ENCODE peak calls at places on chromosomes 4 and X, in ten cellular contexts. D, H, K, V, S, L, W, N, Y and Q are unnamed samples. For H3K4me1, the result is how much of the 10 kb centered on the place peaks cover.

GRCh38 chrX:3549442-3549875 is 164.0 kb downstream of the PRKX start:
- DNase-seq in D (no peak), H (peak), K (peak), V (peak), S (peak), L (no peak), W (peak), N (peak), Y (peak), Q (no peak)

GRCh38 chrX:66233206-66233605 is 69.2 kb downstream of the HEPH start:
- DNase-seq in D (no peak), H (no peak), K (no peak), V (no peak), S (no peak), L (no peak), W (no peak), N (no peak), Y (no peak), Q (no peak)

GRCh38 chrX:134933248-134933647 is 57.5 kb upstream of the SMIM10 start:
- DNase-seq in D (no peak), H (no peak), K (no peak), V (no peak), S (no peak), L (no peak), W (no peak), N (peak), Y (no peak), Q (peak)

GRCh38 chrX:18887821-18888205 is 96.1 kb downstream of the PHKA2 start:
- DNase-seq in D (no peak), H (no peak), K (peak), V (no peak), S (no peak), L (no peak), W (no peak), N (no peak), Y (no peak), Q (peak)

GRCh38 chrX:71632923-71633657 is 14.8 kb upstream of the CXCR3 start:
- DNase-seq in D (no peak), H (no peak), K (no peak), V (no peak), S (no peak), L (no peak), W (no peak), N (no peak), Y (no peak), Q (no peak)

GRCh38 chr4:187135878-187136277 is 412.2 kb upstream of the FAT1 start:
- DNase-seq in D (no peak), H (no peak), K (no peak), V (no peak), S (no peak), L (no peak), W (no peak), N (no peak), Y (no peak), Q (no peak)

GRCh38 chrX:37745354-37745753 is 34.5 kb upstream of the CYBB start:
- DNase-seq in D (no peak), H (peak), K (peak), V (peak), S (peak), L (peak), W (peak), N (peak), Y (peak), Q (peak)

GRCh38 chr4:46781434-46782092 is 127.5 kb downstream of the COX7B2 start:
- DNase-seq in D (peak), H (no peak), K (no peak), V (no peak), S (no peak), L (no peak), W (no peak), N (no peak), Y (no peak), Q (no peak)

GRCh38 chrX:153763989-153764755 is at the start of gene PLXNB3:
- DNase-seq in D (peak), H (peak), K (peak), V (peak), S (peak), L (peak), W (peak), N (peak), Y (peak), Q (peak)

GRCh38 chr4:174607792-174608191 is 85.5 kb upstream of the HPGD start:
- DNase-seq in D (no peak), H (no peak), K (no peak), V (no peak), S (no peak), L (no peak), W (no peak), N (no peak), Y (no peak), Q (no peak)

GRCh38 chr4:112411781-112412281 is 104.1 kb downstream of the NEUROG2 start:
- DNase-seq in D (no peak), H (no peak), K (no peak), V (no peak), S (peak), L (no peak), W (no peak), N (no peak), Y (no peak), Q (no peak)

GRCh38 chr4:56324011-56324610 is 63.2 kb downstream of the AASDH start:
- DNase-seq in D (no peak), H (no peak), K (no peak), V (no peak), S (no peak), L (no peak), W (no peak), N (no peak), Y (no peak), Q (no peak)

GRCh38 chr4:82678046-82678445 is 116.3 kb upstream of the TMEM150C start:
- DNase-seq in D (no peak), H (no peak), K (no peak), V (no peak), S (no peak), L (no peak), W (no peak), N (peak), Y (no peak), Q (no peak)

GRCh38 chr4:94452476-94453300 is 946 bp downstream of the PDLIM5 start:
- DNase-seq in D (peak), H (peak), K (peak), V (peak), S (peak), L (peak), W (peak), N (peak), Y (peak), Q (peak)

GRCh38 chr4:111961806-111962205 is 183.4 kb upstream of the FAM241A start:
- DNase-seq in D (no peak), H (no peak), K (no peak), V (no peak), S (no peak), L (no peak), W (no peak), N (peak), Y (no peak), Q (no peak)

DNA sequence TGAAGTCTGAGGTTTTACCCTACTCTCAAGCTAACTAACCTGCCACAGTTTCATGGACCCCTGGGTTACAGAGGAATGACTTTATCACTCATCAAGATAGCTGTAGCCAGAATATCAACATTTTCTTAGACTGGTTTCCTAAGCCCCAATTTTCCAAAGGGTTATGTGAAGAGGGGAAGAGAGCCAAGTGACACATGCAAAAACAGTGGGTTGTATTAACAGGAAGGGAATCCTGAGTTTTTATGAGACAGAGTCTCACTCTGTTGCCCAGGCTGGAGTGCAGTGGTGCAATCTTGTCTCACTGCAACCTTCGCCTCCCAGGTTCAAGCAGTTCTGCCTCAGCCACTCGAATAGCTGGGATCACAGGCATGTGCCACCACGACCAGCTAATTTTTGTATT is 5.4 kb downstream of the AFF1 start:
- DNase-seq in D (no peak), H (no peak), K (no peak), V (no peak), S (no peak), L (no peak), W (no peak), N (peak), Y (peak), Q (no peak)
- H3K4me1 ChIP-seq in D (under half), H (half or more), K (half or more), V (under half), S (under half), L (half or more), W (half or more), N (under half), Y (under half), Q (under half)

DNA sequence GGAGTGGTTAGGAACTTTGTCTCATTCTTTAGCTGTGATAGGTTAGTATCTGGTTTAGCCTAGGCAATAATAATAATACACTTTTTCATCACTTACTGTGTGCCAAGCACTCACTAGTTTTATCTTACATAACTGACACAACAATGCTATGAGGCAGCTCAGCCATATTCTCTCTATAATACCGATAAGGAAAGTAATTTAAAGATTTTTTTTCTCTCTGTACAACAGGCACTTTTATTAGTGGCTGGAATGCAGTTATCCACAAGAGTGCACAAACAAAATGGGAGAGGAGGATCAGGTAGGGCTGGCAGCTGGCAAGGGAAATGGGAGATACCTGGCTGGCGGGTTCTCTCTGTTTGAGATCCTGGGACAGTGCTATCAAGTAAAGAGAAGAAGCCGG is 7.6 kb downstream of the RELL1 start:
- DNase-seq in D (no peak), H (no peak), K (no peak), V (no peak), S (no peak), L (no peak), W (no peak), N (no peak), Y (no peak), Q (no peak)
- H3K4me1 ChIP-seq in D (under half), H (half or more), K (under half), V (under half), S (under half), L (half or more), W (under half), N (under half), Y (under half), Q (under half)

DNA sequence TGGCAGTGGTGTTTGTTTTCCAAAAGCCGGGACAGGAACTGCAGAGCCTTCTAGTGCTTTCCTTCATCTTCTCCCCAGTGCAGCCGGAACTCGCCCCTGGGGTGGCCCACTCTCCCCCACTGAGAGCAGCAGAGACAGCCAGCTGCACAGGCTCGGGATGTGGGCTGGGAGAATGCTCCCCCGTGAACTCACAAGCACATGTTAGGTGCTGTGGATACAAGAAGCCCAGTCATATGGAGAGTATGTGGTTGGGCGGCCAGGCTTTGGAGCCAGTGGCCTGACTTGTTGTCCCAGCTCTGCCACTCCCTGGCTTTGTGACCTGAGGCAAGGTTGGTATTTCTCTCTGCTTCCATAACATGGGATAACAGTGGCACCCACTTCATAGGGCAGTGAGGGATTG is 9.4 kb upstream of the KIAA0232 start:
- DNase-seq in D (no peak), H (no peak), K (no peak), V (no peak), S (no peak), L (peak), W (no peak), N (peak), Y (no peak), Q (peak)
- H3K4me1 ChIP-seq in D (under half), H (half or more), K (under half), V (under half), S (under half), L (under half), W (under half), N (under half), Y (under half), Q (under half)

DNA sequence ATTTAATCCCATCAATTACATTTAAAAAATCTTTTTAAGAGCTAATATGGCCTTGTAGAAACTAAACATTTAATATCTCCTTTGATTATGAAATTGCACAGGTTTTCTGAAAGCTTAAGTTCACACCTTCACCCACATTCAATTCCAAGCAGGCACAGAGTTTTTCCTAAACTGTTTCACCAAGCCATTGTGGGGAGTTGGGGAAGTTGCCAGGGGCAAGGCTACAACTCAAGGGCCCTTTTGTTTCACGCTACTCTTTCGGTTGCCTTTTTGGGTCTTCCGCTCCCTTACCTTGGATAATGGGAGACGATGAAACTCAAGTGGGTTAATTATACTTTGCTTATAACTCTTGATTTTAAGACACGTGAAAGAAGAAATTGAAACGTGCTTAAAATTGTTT is 33.3 kb downstream of the APBB2 start:
- DNase-seq in D (no peak), H (no peak), K (no peak), V (no peak), S (no peak), L (no peak), W (no peak), N (no peak), Y (no peak), Q (no peak)
- H3K4me1 ChIP-seq in D (half or more), H (half or more), K (half or more), V (under half), S (under half), L (under half), W (under half), N (half or more), Y (half or more), Q (under half)

GRCh38 chr4:185835336-185835735 is 23.3 kb upstream of the SORBS2 start:
- DNase-seq in D (no peak), H (no peak), K (no peak), V (no peak), S (no peak), L (no peak), W (no peak), N (no peak), Y (no peak), Q (no peak)
- H3K4me1 ChIP-seq in D (under half), H (half or more), K (under half), V (under half), S (under half), L (under half), W (half or more), N (under half), Y (under half), Q (under half)

GRCh38 chrX:53718073-53718472 is 31.6 kb upstream of the HUWE1 start:
- DNase-seq in D (no peak), H (no peak), K (no peak), V (no peak), S (no peak), L (no peak), W (no peak), N (no peak), Y (no peak), Q (no peak)
- H3K4me1 ChIP-seq in D (under half), H (under half), K (under half), V (under half), S (under half), L (under half), W (under half), N (under half), Y (under half), Q (under half)

DNA sequence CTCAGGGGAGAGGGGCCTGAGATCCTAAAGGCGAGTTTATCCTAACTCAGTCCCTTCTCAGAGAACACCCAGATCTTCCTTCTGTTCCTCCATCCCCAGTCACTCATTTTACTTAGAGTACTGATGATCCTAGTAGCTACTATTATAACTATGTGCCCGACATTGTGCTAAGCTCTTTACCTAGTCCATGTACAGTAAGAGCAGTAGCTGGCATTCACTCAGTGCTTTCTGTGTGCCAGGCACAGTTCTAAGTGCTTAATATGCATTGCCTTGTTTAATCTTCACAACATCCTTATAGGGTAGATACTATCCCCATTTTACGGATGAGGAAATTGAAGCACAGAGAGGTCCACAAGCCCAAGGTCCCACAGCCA is 58.3 kb downstream of the FRMPD3 start:
- DNase-seq in D (no peak), H (no peak), K (no peak), V (no peak), S (no peak), L (no peak), W (no peak), N (no peak), Y (no peak), Q (no peak)
- H3K4me1 ChIP-seq in D (under half), H (under half), K (under half), V (under half), S (under half), L (under half), W (under half), N (under half), Y (under half), Q (under half)

DNA sequence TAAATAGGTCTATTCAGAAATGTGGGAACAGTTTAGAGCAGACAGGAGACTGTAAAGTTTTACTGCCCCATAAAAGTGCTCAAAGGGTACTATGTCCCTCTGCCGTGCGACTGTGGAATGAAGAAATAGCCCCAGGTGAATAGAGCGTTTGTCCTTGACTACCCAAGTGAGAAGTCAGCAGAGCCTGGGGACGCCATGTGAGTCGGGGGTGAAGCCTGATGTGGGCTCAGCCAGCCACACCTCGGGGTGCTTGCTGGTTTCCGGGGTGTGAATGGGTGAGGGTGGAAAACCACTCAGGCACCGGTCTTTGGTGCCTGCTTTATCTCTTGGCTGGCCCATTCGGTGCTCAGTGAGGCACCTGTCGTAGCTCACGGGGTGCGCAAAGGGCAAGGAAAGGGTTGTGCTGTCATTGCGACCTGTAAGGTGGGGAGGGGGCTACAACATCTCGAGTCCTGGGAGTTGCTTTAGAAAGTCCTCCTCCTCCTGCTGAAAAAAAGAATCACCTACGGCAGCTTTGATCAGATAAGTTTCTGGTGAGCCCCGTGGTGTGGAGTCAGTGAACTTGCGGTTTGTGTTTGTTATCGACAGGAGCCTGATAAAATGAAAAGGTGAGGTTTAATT is 895 bp downstream of the TRIM2 start:
- DNase-seq in D (no peak), H (no peak), K (no peak), V (peak), S (peak), L (no peak), W (peak), N (no peak), Y (no peak), Q (no peak)
- H3K4me1 ChIP-seq in D (under half), H (under half), K (under half), V (under half), S (under half), L (under half), W (under half), N (under half), Y (under half), Q (under half)

GRCh38 chr4:147548251-147548650 is 67.4 kb downstream of the EDNRA start:
- DNase-seq in D (no peak), H (no peak), K (no peak), V (no peak), S (no peak), L (no peak), W (no peak), N (no peak), Y (peak), Q (no peak)

GRCh38 chr4:147547314-147548056 is 66.6 kb downstream of the EDNRA start:
- DNase-seq in D (no peak), H (no peak), K (no peak), V (no peak), S (no peak), L (no peak), W (no peak), N (peak), Y (peak), Q (no peak)

GRCh38 chr4:147543039-147543438 is 62.1 kb downstream of the EDNRA start:
- DNase-seq in D (no peak), H (no peak), K (no peak), V (no peak), S (no peak), L (no peak), W (no peak), N (peak), Y (peak), Q (no peak)

GRCh38 chr4:147542229-147542990 is 61.5 kb downstream of the EDNRA start:
- DNase-seq in D (no peak), H (no peak), K (no peak), V (no peak), S (peak), L (no peak), W (no peak), N (peak), Y (no peak), Q (no peak)

GRCh38 chr4:147546341-147546740 is 65.4 kb downstream of the EDNRA start:
- DNase-seq in D (no peak), H (no peak), K (no peak), V (no peak), S (no peak), L (no peak), W (no peak), N (peak), Y (peak), Q (no peak)
- H3K4me1 ChIP-seq in D (under half), H (under half), K (under half), V (under half), S (under half), L (under half), W (under half), N (under half), Y (under half), Q (under half)